ENCODE peak calls at places on chromosomes 1 and 21, in nine cellular contexts. G is A172; B is midbrain; R is activated effector memory CD4-positive, alpha-beta T cell treated with Interleukin-2 at 50 U/mL for 16 hours; K is AG08396; O is progenitor cell of endocrine pancreas; C is frontal cortex; J is NCI-H1105 treated with DMSO at 0.1 percent for 48 hours; V is stimulated activated CD8-positive, alpha-beta memory T cell treated with anti-CD3 and anti-CD28 coated beads, Interleukin-15, amount 100 ng/mL, for 24 hours. Z is an unnamed sample.

GRCh38 chr1:170290226-170290625 is 144.5 kb downstream of the NTMT2 start:
- DNase-seq in G (no peak), B (no peak), R (no peak), K (no peak), O (no peak), C (no peak), J (no peak), V (no peak), Z (no peak)

GRCh38 chr1:99217599-99217998 is 46.7 kb upstream of the PLPPR4 start:
- DNase-seq in G (no peak), B (no peak), R (no peak), K (no peak), O (no peak), C (no peak), J (no peak), V (no peak), Z (no peak)

GRCh38 chr21:44051462-44051941 is 39.4 kb downstream of the TRAPPC10 start:
- DNase-seq in G (no peak), B (peak), R (no peak), K (peak), O (no peak), C (no peak), J (no peak), V (no peak), Z (no peak)

GRCh38 chr1:171267391-171267790 is 19.1 kb downstream of the FMO1 start:
- DNase-seq in G (no peak), B (no peak), R (no peak), K (no peak), O (no peak), C (no peak), J (no peak), V (no peak), Z (no peak)

GRCh38 chr1:40153073-40153770 is 8.0 kb upstream of the RLF start:
- DNase-seq in G (peak), B (peak), R (no peak), K (no peak), O (no peak), C (peak), J (peak), V (no peak), Z (no peak)

GRCh38 chr1:11920239-11920903 is 5.9 kb downstream of the KIAA2013 start:
- DNase-seq in G (no peak), B (peak), R (no peak), K (no peak), O (no peak), C (no peak), J (no peak), V (no peak), Z (no peak)

GRCh38 chr1:47536646-47537118 is 98.8 kb downstream of the FOXD2 start:
- DNase-seq in G (no peak), B (no peak), R (no peak), K (no peak), O (no peak), C (no peak), J (no peak), V (no peak), Z (no peak)

GRCh38 chr21:18384771-18385170 is 18.8 kb downstream of the TMPRSS15 start:
- DNase-seq in G (peak), B (peak), R (no peak), K (no peak), O (no peak), C (no peak), J (peak), V (no peak), Z (no peak)

GRCh38 chr1:64864018-64864945 is 102.1 kb downstream of the JAK1 start:
- DNase-seq in G (peak), B (no peak), R (peak), K (no peak), O (no peak), C (no peak), J (peak), V (no peak), Z (no peak)

GRCh38 chr1:7300893-7301292 is 470.2 kb upstream of the VAMP3 start:
- DNase-seq in G (peak), B (no peak), R (no peak), K (peak), O (no peak), C (no peak), J (no peak), V (no peak), Z (no peak)

GRCh38 chr21:35053356-35054096 is 4.4 kb upstream of the RUNX1 start:
- DNase-seq in G (no peak), B (no peak), R (no peak), K (no peak), O (no peak), C (no peak), J (no peak), V (no peak), Z (no peak)

GRCh38 chr1:150997949-150998348 is 8.8 kb downstream of the MINDY1 start:
- DNase-seq in G (no peak), B (no peak), R (no peak), K (no peak), O (no peak), C (no peak), J (no peak), V (no peak), Z (no peak)

GRCh38 chr1:228748431-228748830 is 13.2 kb downstream of the RHOU start:
- DNase-seq in G (no peak), B (no peak), R (no peak), K (no peak), O (no peak), C (no peak), J (no peak), V (no peak), Z (no peak)

GRCh38 chr1:59994302-59995198 is 68.0 kb upstream of the CYP2J2 start:
- DNase-seq in G (peak), B (no peak), R (no peak), K (peak), O (no peak), C (no peak), J (no peak), V (no peak), Z (no peak)

GRCh38 chr1:155309423-155310021 is 856 bp downstream of the FDPS start:
- DNase-seq in G (peak), B (no peak), R (no peak), K (no peak), O (no peak), C (no peak), J (no peak), V (no peak), Z (no peak)

Z was measured in omental fat pad.